ENCODE peak calls at places on chromosomes 6 and 20, in seven cellular contexts. S is hypothalamus; Z is CD8-positive, alpha-beta memory T cell; D is renal cortical epithelial cell; O is WTC11; G is lower leg skin; E is neural crest cell. F is an unnamed sample.

GRCh38 chr6:446418-447366 is 55.1 kb downstream of the IRF4 start:
- DNase-seq in D (no peak), G (peak; percentile 64), S (no peak), Z (peak; percentile 56), E (no peak), O (no peak), F (no peak)

GRCh38 chr20:366042-366718 is 14.4 kb upstream of the TRIB3 start:
- DNase-seq in S (no peak), Z (no peak), O (no peak), G (no peak), E (no peak), D (peak; percentile 49), F (peak; percentile 53)

GRCh38 chr20:57215426-57215825 is 51.0 kb downstream of the BMP7 start:
- DNase-seq in S (no peak), O (no peak), Z (no peak), G (no peak), D (no peak), E (no peak), F (no peak)

GRCh38 chr20:32465092-32465900 is 107.2 kb downstream of the ASXL1 start:
- DNase-seq in D (peak; percentile 85), G (no peak), O (no peak), E (peak; percentile 44), S (no peak), Z (no peak), F (peak; percentile 97)

GRCh38 chr6:165486183-165487137 is 176.6 kb downstream of the PDE10A start:
- DNase-seq in Z (no peak), G (no peak), S (no peak), E (no peak), D (no peak), O (no peak), F (no peak)

GRCh38 chr6:99852031-99852430 is 142.0 kb downstream of the MCHR2 start:
- DNase-seq in E (no peak), Z (no peak), O (no peak), S (no peak), G (no peak), D (no peak), F (no peak)

GRCh38 chr6:149428606-149429005 is 28.5 kb downstream of the SUMO4 start:
- DNase-seq in S (no peak), O (no peak), Z (no peak), E (no peak), G (no peak), D (no peak), F (no peak)

GRCh38 chr20:24547967-24548366 is 78.5 kb downstream of the SYNDIG1 start:
- DNase-seq in E (no peak), G (no peak), S (no peak), O (no peak), D (no peak), Z (no peak), F (no peak)

GRCh38 chr20:44717986-44718385 is 2.8 kb downstream of the CCN5 start:
- DNase-seq in O (peak; percentile 68), Z (no peak), G (no peak), S (no peak), E (no peak), D (no peak), F (peak; percentile 66)

GRCh38 chr6:3847521-3847920 is 1.7 kb upstream of the FAM50B start:
- DNase-seq in S (no peak), E (no peak), D (no peak), G (no peak), Z (no peak), O (no peak), F (no peak)

GRCh38 chr6:170584954-170585498 is 589 bp upstream of the PDCD2 start:
- DNase-seq in Z (no peak), D (peak; percentile 2), S (no peak), E (no peak), G (no peak), O (peak; percentile 15), F (peak; percentile 3)

GRCh38 chr20:46113071-46113470 is 5.0 kb upstream of the CD40 start:
- DNase-seq in G (no peak), O (no peak), S (no peak), E (no peak), Z (no peak), D (no peak), F (no peak)